ENCODE peak calls at places on chromosomes 16 and 17, in ten cellular contexts. Y, H, P, V, E, J, N, K, S and I are unnamed samples.

GRCh38 chr17:38562215-38562569 is 43.6 kb downstream of the SRCIN1 start:
- DNase-seq in K (no peak), E (no peak), P (no peak), Y (no peak), N (no peak), S (no peak), J (no peak), H (no peak), V (no peak), I (no peak)

GRCh38 chr17:8151120-8151640 is 1.0 kb downstream of the PER1 start:
- DNase-seq in J (peak; percentile 98), V (peak; percentile 96), P (peak; percentile 96), Y (peak; percentile 96), K (peak; percentile 94), N (peak; percentile 94), H (peak; percentile 93), E (peak; percentile 96), S (peak; percentile 92), I (peak; percentile 94)

GRCh38 chr17:64081802-64082799 is 47.8 kb downstream of the ERN1 start:
- DNase-seq in E (no peak), P (no peak), S (peak; percentile 34), N (no peak), H (no peak), K (no peak), V (no peak), J (no peak), Y (no peak), I (peak; percentile 82)

GRCh38 chr17:19978803-19979202 is 1.2 kb upstream of the AKAP10 start:
- DNase-seq in J (no peak), N (no peak), P (no peak), S (no peak), Y (no peak), K (no peak), E (no peak), H (no peak), V (no peak), I (no peak)

GRCh38 chr17:47792457-47792856 is 29.1 kb downstream of the OSBPL7 start:
- DNase-seq in K (no peak), N (no peak), E (no peak), V (no peak), Y (no peak), P (no peak), J (no peak), H (no peak), S (no peak), I (no peak)

GRCh38 chr17:40866838-40867237 is at the start of gene KRT12:
- DNase-seq in H (no peak), P (no peak), J (no peak), N (no peak), Y (no peak), S (no peak), V (no peak), E (no peak), K (no peak), I (no peak)

GRCh38 chr17:41082565-41083136 is 1.3 kb upstream of the KRTAP4-7 start:
- DNase-seq in E (no peak), K (no peak), V (no peak), N (no peak), Y (no peak), H (no peak), J (no peak), P (no peak), S (no peak), I (no peak)

GRCh38 chr16:21223787-21224186 is 9.7 kb upstream of the ANKS4B start:
- DNase-seq in P (no peak), N (no peak), K (no peak), H (no peak), S (no peak), J (no peak), Y (peak; percentile 52), V (no peak), E (no peak), I (no peak)

GRCh38 chr17:78883090-78883532 is 19.9 kb downstream of the CEP295NL start:
- DNase-seq in J (peak; percentile 90), V (peak; percentile 75), N (peak; percentile 87), P (peak; percentile 91), K (peak; percentile 62), E (peak; percentile 92), H (no peak), S (peak; percentile 63), Y (peak; percentile 76), I (no peak)
- H3K4me1 ChIP-seq in J (peaks cover 89% of the 10 kb centered on the region), V (peaks cover 59% of the 10 kb centered on the region), N (peaks cover 52% of the 10 kb centered on the region), P (no peaks in the 10 kb centered on the region), K (peaks cover 42% of the 10 kb centered on the region), E (peaks cover 24% of the 10 kb centered on the region), H (no peaks in the 10 kb centered on the region), S (peaks cover 38% of the 10 kb centered on the region), Y (peaks cover 20% of the 10 kb centered on the region), I (peaks cover 18% of the 10 kb centered on the region)

GRCh38 chr16:75567911-75568310 is 1.7 kb downstream of the GABARAPL2 start:
- DNase-seq in V (no peak), N (no peak), K (no peak), E (no peak), Y (no peak), S (no peak), J (no peak), H (no peak), P (no peak), I (no peak)

GRCh38 chr16:75572859-75573542 is 6.8 kb downstream of the GABARAPL2 start:
- DNase-seq in Y (no peak), K (no peak), J (peak; percentile 57), H (no peak), V (no peak), S (no peak), E (no peak), P (no peak), N (no peak), I (no peak)

GRCh38 chr16:75566889-75567255 is 693 bp downstream of the GABARAPL2 start:
- DNase-seq in P (no peak), E (peak; percentile 64), Y (no peak), K (no peak), J (no peak), S (peak; percentile 14), H (peak; percentile 40), V (no peak), N (no peak), I (no peak)

GRCh38 chr16:75566040-75566888 is at the start of gene GABARAPL2:
- DNase-seq in Y (peak; percentile 92), H (peak; percentile 89), K (peak; percentile 76), P (peak; percentile 88), S (peak; percentile 90), V (peak; percentile 77), N (peak; percentile 87), J (peak; percentile 90), E (peak; percentile 90), I (peak; percentile 96)

DNA sequence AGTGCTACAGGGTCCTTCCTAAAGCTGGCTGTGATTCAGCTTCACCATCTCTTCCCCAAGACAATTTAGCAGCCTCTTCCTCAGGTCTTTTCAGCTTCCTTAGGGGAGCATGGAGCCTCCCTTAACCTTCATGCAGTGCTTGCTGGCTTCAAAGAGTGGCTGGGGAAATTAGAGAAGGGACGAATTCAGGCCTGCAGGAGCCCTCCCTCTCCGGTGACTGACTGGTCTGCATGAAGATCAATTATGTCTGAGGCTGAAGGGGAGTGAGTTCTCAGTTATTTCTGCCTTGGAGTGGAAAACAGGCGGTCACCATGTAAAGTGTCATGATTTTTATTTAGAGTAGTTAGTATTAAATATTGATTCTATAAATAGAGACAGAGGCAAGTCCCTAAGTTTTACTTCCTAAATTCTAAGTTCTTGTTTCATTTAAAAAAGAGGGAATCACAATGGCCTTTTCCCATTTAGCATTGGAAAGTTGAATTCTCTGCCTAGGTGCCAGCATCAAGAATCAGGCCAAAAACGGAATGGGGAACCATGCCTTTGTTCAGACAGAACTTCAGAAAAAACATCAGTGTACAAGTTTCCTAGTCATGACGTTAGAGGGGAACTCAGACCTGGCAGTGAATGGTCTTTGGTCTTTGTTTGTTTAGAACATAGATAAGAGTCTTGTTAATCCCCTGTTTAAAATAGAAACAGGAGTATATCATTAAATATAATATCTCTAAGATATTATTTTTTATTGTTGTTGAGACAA is 4.3 kb downstream of the GABARAPL2 start:
- DNase-seq in S (no peak), H (no peak), E (no peak), K (no peak), P (no peak), Y (no peak), J (no peak), N (no peak), V (no peak), I (no peak)
- H3K36me3 ChIP-seq in S (peaks cover 43% of the 10 kb centered on the region), H (peaks cover 28% of the 10 kb centered on the region), E (peaks cover 74% of the 10 kb centered on the region), K (no peaks in the 10 kb centered on the region), P (peaks cover 4% of the 10 kb centered on the region), Y (no peaks in the 10 kb centered on the region), J (peaks cover 80% of the 10 kb centered on the region), N (peaks cover 80% of the 10 kb centered on the region), V (no peaks in the 10 kb centered on the region), I (peaks cover 56% of the 10 kb centered on the region)

GRCh38 chr17:44847581-44847980 is at the start of gene HIGD1B:
- DNase-seq in J (no peak), E (no peak), P (no peak), N (peak; percentile 70), K (no peak), V (peak; percentile 59), H (no peak), S (no peak), Y (no peak), I (no peak)

GRCh38 chr17:44846206-44846605 is 1.5 kb upstream of the HIGD1B start:
- DNase-seq in J (no peak), E (no peak), N (no peak), V (no peak), H (no peak), K (no peak), S (no peak), P (no peak), Y (no peak), I (no peak)

GRCh38 chr17:44848961-44849489 is 1.3 kb downstream of the HIGD1B start:
- DNase-seq in P (no peak), K (no peak), N (no peak), H (no peak), J (no peak), V (no peak), E (no peak), Y (no peak), S (no peak), I (no peak)

GRCh38 chr17:44850025-44850424 is 2.3 kb downstream of the HIGD1B start:
- DNase-seq in S (no peak), K (no peak), N (no peak), V (no peak), Y (no peak), J (no peak), E (no peak), H (no peak), P (no peak), I (no peak)

DNA sequence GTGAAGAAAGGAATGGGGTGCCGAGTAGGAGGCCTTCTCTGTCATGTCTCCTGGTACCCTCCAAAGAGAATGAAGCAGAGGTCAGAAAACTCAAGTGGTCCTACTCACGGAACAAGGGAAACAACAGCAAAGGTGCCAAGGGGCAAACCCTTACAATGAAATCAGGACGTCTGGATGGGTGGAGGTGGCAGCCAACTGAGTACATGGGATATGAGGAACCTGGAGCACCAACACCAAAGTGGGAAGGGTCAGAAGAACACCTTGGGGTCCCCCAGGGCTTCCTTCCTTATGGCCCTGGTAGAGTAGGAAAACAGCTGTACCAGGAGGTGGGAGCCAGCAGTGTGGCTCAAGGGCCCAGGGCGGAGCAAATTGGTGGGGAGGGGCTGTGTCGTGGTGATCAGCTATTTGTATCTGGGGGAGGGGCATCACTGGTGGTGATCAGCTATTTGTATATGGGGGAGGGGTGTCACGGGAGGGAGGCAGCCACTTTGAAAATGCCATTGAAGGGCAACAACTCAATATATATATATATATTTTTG is 643 bp downstream of the HIGD1B start:
- DNase-seq in E (no peak), P (no peak), N (no peak), J (no peak), V (no peak), Y (no peak), K (no peak), S (no peak), H (no peak), I (no peak)
- H3K4me1 ChIP-seq in E (no peaks in the 10 kb centered on the region), P (no peaks in the 10 kb centered on the region), N (no peaks in the 10 kb centered on the region), J (peaks cover 14% of the 10 kb centered on the region), V (no peaks in the 10 kb centered on the region), Y (no peaks in the 10 kb centered on the region), K (no peaks in the 10 kb centered on the region), S (no peaks in the 10 kb centered on the region), H (no peaks in the 10 kb centered on the region), I (peaks cover 14% of the 10 kb centered on the region)

GRCh38 chr16:68668266-68668665 is 23.2 kb downstream of the CDH3 start:
- DNase-seq in V (no peak), J (no peak), H (no peak), S (no peak), Y (no peak), K (no peak), N (no peak), P (no peak), E (no peak), I (no peak)
- H3K36me3 ChIP-seq in V (no peaks in the 10 kb centered on the region), J (no peaks in the 10 kb centered on the region), H (no peaks in the 10 kb centered on the region), S (no peaks in the 10 kb centered on the region), Y (no peaks in the 10 kb centered on the region), K (no peaks in the 10 kb centered on the region), N (no peaks in the 10 kb centered on the region), P (no peaks in the 10 kb centered on the region), E (no peaks in the 10 kb centered on the region), I (no peaks in the 10 kb centered on the region)